ENCODE peak calls at places on chromosomes 4 and X, in five cellular contexts. X, A, R, N and C are unnamed samples.

GRCh38 chr4:26218677-26219181 is 102.1 kb upstream of the RBPJ start:
- DNase-seq in N (no peak), R (no peak), X (no peak), A (no peak), C (no peak)

GRCh38 chr4:142698541-142698940 is 147.6 kb downstream of the INPP4B start:
- DNase-seq in R (no peak), A (no peak), X (no peak), N (no peak), C (no peak)

GRCh38 chr4:122669911-122670738 is 49.3 kb upstream of the IL21 start:
- DNase-seq in N (no peak), R (no peak), A (no peak), X (no peak), C (no peak)

GRCh38 chr4:2059034-2059725 is at the start of gene NAT8L:
- DNase-seq in R (no peak), N (peak), X (no peak), A (peak), C (no peak)

GRCh38 chr4:74473155-74473811 is 28.3 kb downstream of the AREG start:
- DNase-seq in A (no peak), X (no peak), N (no peak), R (no peak), C (no peak)

GRCh38 chr4:73007526-73008100 is 61.9 kb downstream of the COX18 start:
- DNase-seq in A (no peak), R (no peak), X (no peak), N (no peak), C (no peak)

GRCh38 chrX:152642931-152643525 is 5.3 kb downstream of the GABRQ start:
- DNase-seq in N (no peak), A (no peak), R (no peak), X (peak), C (no peak)

GRCh38 chr4:1360423-1361283 is 13.6 kb downstream of the UVSSA start:
- DNase-seq in X (no peak), R (peak), A (no peak), N (no peak), C (no peak)

GRCh38 chr4:145937990-145938611 is 522 bp downstream of the ZNF827 start:
- DNase-seq in X (no peak), R (no peak), N (peak), A (peak), C (peak)

GRCh38 chr4:63529581-63529980 is 879.7 kb downstream of the TECRL start:
- DNase-seq in A (no peak), X (no peak), N (no peak), R (no peak), C (no peak)

GRCh38 chr4:71944956-71945355 is 86.8 kb upstream of the NPFFR2 start:
- DNase-seq in N (no peak), X (no peak), A (no peak), R (no peak), C (no peak)

GRCh38 chrX:46686003-46686645 is 72.8 kb downstream of the SLC9A7 start:
- DNase-seq in A (peak), X (no peak), R (no peak), N (peak), C (peak)

GRCh38 chr4:122218762-122219161 is 66.6 kb downstream of the BLTP1 start:
- DNase-seq in R (no peak), A (no peak), X (no peak), N (no peak), C (peak)

GRCh38 chr4:147707892-147708672 is 23.8 kb upstream of the ARHGAP10 start:
- DNase-seq in R (no peak), N (peak), A (peak), X (peak), C (peak)

GRCh38 chrX:40468033-40468979 is 112.5 kb upstream of the ATP6AP2 start:
- DNase-seq in A (peak), R (no peak), X (peak), N (peak), C (peak)

GRCh38 chrX:139094671-139095592 is 383.4 kb upstream of the FGF13 start:
- DNase-seq in R (no peak), A (no peak), X (no peak), N (no peak), C (no peak)

GRCh38 chr4:76310683-76311082 is 4.2 kb downstream of the STBD1 start:
- DNase-seq in A (no peak), X (no peak), N (no peak), R (no peak), C (no peak)

GRCh38 chr4:142222127-142222526 is 585.7 kb downstream of the IL15 start:
- DNase-seq in A (no peak), N (no peak), X (no peak), R (no peak), C (no peak)

GRCh38 chrX:9133426-9133825 is 99.5 kb upstream of the FAM9B start:
- DNase-seq in N (no peak), R (no peak), X (no peak), A (no peak), C (no peak)

GRCh38 chr4:140426610-140427103 is 791 bp downstream of the CLGN start:
- DNase-seq in X (no peak), A (no peak), R (no peak), N (peak), C (no peak)

GRCh38 chr4:182219400-182219799 is 23.8 kb upstream of the TENM3 start:
- DNase-seq in R (no peak), N (no peak), X (no peak), A (no peak), C (no peak)

GRCh38 chr4:94516067-94516466 is 64.3 kb downstream of the PDLIM5 start:
- DNase-seq in A (no peak), X (no peak), R (no peak), N (no peak), C (no peak)

GRCh38 chr4:36165256-36166005 is 78.9 kb downstream of the ARAP2 start:
- DNase-seq in X (no peak), R (no peak), N (no peak), A (no peak), C (no peak)

GRCh38 chrX:71910526-71911022 is at the start of gene NHSL2:
- DNase-seq in N (peak), R (no peak), X (no peak), A (no peak), C (no peak)

GRCh38 chr4:86706923-86707597 is 112.9 kb downstream of the PTPN13 start:
- DNase-seq in R (no peak), A (no peak), N (no peak), X (no peak), C (no peak)

GRCh38 chrX:42776195-42776594 is 1.8 kb downstream of the PPP1R2C start:
- DNase-seq in R (no peak), X (no peak), N (peak), A (no peak), C (peak)

GRCh38 chrX:153573999-153574398 is 24.9 kb downstream of the CCNQ start:
- DNase-seq in R (no peak), A (peak), X (no peak), N (peak), C (peak)

GRCh38 chrX:40727599-40728252 is 7.6 kb downstream of the MED14 start:
- DNase-seq in R (no peak), X (no peak), N (no peak), A (no peak), C (no peak)

GRCh38 chrX:48896611-48897011 is 957 bp downstream of the TIMM17B start:
- DNase-seq in A (no peak), X (no peak), N (no peak), R (no peak), C (no peak)

GRCh38 chrX:147894332-147894870 is 17.3 kb upstream of the FMR1 start:
- DNase-seq in N (no peak), X (no peak), A (no peak), R (no peak), C (no peak)